ENCODE peak calls at places on chromosome 22, in seven cellular contexts. H is choroid plexus epithelial cell; R is MCF 10A; Y is skeletal muscle cell; F is T-helper 9 cell; N is HFFc6; W is stimulated activated naive CD8-positive, alpha-beta T cell treated with anti-CD3 and anti-CD28 coated beads, Interleukin-15, Interleukin-2, amounts not matched to agents 100 U/mL and 50 U/mL, for 24 hours. T is an unnamed sample.
A peak's percentile ranks its signal among the peaks of the same experiment; 100 is the strongest.

GRCh38 chr22:43006016-43006505 is 8.9 kb downstream of the PACSIN2 start:
- DNase-seq in W (no peak), F (no peak), R (no peak), N (no peak), Y (no peak), H (no peak), T (no peak)

GRCh38 chr22:49967333-49968241 is 7.0 kb downstream of the PIM3 start:
- DNase-seq in N (peak; percentile 21), F (no peak), H (no peak), W (peak; percentile 42), Y (no peak), R (no peak), T (peak; percentile 11)

GRCh38 chr22:21009638-21010425 is 5.1 kb upstream of the P2RX6 start:
- DNase-seq in W (no peak), H (peak; percentile 58), Y (peak; percentile 20), F (no peak), N (peak; percentile 44), R (peak; percentile 74), T (peak; percentile 70)

GRCh38 chr22:27918351-27919221 is 470 bp downstream of the PITPNB start:
- DNase-seq in H (peak; percentile 53), R (peak; percentile 46), F (peak; percentile 29), N (peak; percentile 41), W (peak; percentile 73), Y (peak; percentile 13), T (peak; percentile 58)

GRCh38 chr22:45587638-45588481 is 83.8 kb upstream of the ATXN10 start:
- DNase-seq in Y (no peak), F (no peak), N (peak; percentile 68), W (no peak), R (no peak), H (peak; percentile 41), T (no peak)

GRCh38 chr22:42922374-42923177 is 65.5 kb upstream of the ARFGAP3 start:
- DNase-seq in R (no peak), N (no peak), F (no peak), W (no peak), Y (no peak), H (no peak), T (no peak)

GRCh38 chr22:49647346-49648026 is 180.2 kb downstream of the BRD1 start:
- DNase-seq in F (no peak), H (no peak), R (no peak), Y (no peak), W (no peak), N (no peak), T (no peak)

GRCh38 chr22:43404673-43405385 is 7.0 kb upstream of the MPPED1 start:
- DNase-seq in H (no peak), Y (no peak), W (no peak), F (no peak), N (no peak), R (peak; percentile 94), T (no peak)

GRCh38 chr22:23774922-23775436 is 2.3 kb downstream of the MMP11 start:
- DNase-seq in N (peak; percentile 29), W (no peak), F (no peak), H (peak; percentile 81), Y (no peak), R (no peak), T (no peak)

GRCh38 chr22:43811777-43812148 is 342 bp downstream of the EFCAB6 start:
- DNase-seq in W (no peak), R (peak; percentile 16), F (no peak), H (peak; percentile 67), N (no peak), Y (no peak), T (no peak)

GRCh38 chr22:49086606-49087157 is 741.0 kb downstream of the BRD1 start:
- DNase-seq in W (no peak), N (no peak), Y (no peak), F (no peak), R (no peak), H (no peak), T (no peak)

GRCh38 chr22:46422896-46423295 is 87.4 kb downstream of the TRMU start:
- DNase-seq in Y (no peak), W (no peak), H (no peak), R (no peak), F (no peak), N (no peak), T (no peak)

GRCh38 chr22:50186789-50187523 is 1.2 kb downstream of the TRABD start:
- DNase-seq in W (no peak), F (no peak), Y (no peak), H (peak; percentile 35), R (no peak), N (no peak), T (no peak)

GRCh38 chr22:45870011-45870410 is 107.0 kb downstream of the WNT7B start:
- DNase-seq in R (no peak), Y (no peak), H (no peak), N (no peak), F (no peak), W (no peak), T (no peak)

GRCh38 chr22:22939537-22940368 is 52.1 kb downstream of the IGLL5 start:
- DNase-seq in Y (no peak), N (no peak), H (no peak), W (no peak), F (no peak), R (no peak), T (no peak)

GRCh38 chr22:20130319-20130718 is 1.3 kb upstream of the ZDHHC8 start:
- DNase-seq in W (no peak), R (peak; percentile 32), F (peak; percentile 8), H (no peak), N (no peak), Y (no peak), T (no peak)